ENCODE peak calls at places on chromosomes 16 and 17, in five cellular contexts. N is HEK293T, H is GM12878, A is HepG2, Q is H1. W is an unnamed sample.
A peak's percentile ranks its signal among the peaks of the same experiment; 100 is the strongest.

GRCh38 chr16:66899945-66900688 is 18.6 kb downstream of the CDH16 start:
- DNase-seq in N (peak; percentile 57), H (no peak), A (peak; percentile 72), Q (no peak), W (peak; percentile 58)

GRCh38 chr16:1877089-1877488 is 5.1 kb upstream of the MEIOB start:
- DNase-seq in N (no peak), H (no peak), A (no peak), Q (no peak), W (no peak)

GRCh38 chr17:82372591-82373452 is 1.3 kb downstream of the UTS2R start:
- DNase-seq in N (no peak), H (no peak), A (no peak), Q (no peak), W (no peak)

GRCh38 chr17:17221329-17221728 is 15.2 kb upstream of the PLD6 start:
- DNase-seq in N (no peak), H (no peak), A (no peak), Q (no peak), W (no peak)

GRCh38 chr16:2082171-2082982 is 34.6 kb downstream of the TSC2 start:
- DNase-seq in N (no peak), H (no peak), A (no peak), Q (no peak), W (no peak)

GRCh38 chr17:81282876-81283275 is 12.2 kb downstream of the SLC38A10 start:
- DNase-seq in N (no peak), H (no peak), A (no peak), Q (no peak), W (no peak)

GRCh38 chr17:48644159-48644558 is 18.0 kb upstream of the HOXB9 start:
- DNase-seq in N (no peak), H (no peak), A (no peak), Q (no peak), W (no peak)

GRCh38 chr16:1998852-1999801 is 9.4 kb downstream of the SYNGR3 start:
- DNase-seq in N (no peak), H (no peak), A (no peak), Q (no peak), W (no peak)

GRCh38 chr17:75008373-75008772 is 4.1 kb upstream of the MRPL58 start:
- DNase-seq in N (no peak), H (no peak), A (no peak), Q (no peak), W (no peak)

GRCh38 chr17:17313350-17313991 is 10.3 kb downstream of the NT5M start:
- DNase-seq in N (no peak), H (no peak), A (peak; percentile 67), Q (peak; percentile 58), W (no peak)

GRCh38 chr17:11898526-11899235 is 98.6 kb downstream of the ZNF18 start:
- DNase-seq in N (no peak), H (no peak), A (no peak), Q (no peak), W (no peak)

GRCh38 chr17:82889496-82890338 is 49.9 kb upstream of the ZNF750 start:
- DNase-seq in N (no peak), H (no peak), A (peak; percentile 92), Q (no peak), W (no peak)

GRCh38 chr17:34024303-34025178 is 230.5 kb upstream of the CCL2 start:
- DNase-seq in N (no peak), H (no peak), A (no peak), Q (no peak), W (peak; percentile 20)

GRCh38 chr16:2895813-2896212 is 12.8 kb downstream of the FLYWCH2 start:
- DNase-seq in N (no peak), H (no peak), A (peak; percentile 16), Q (no peak), W (no peak)

GRCh38 chr17:50298018-50298417 is 23.8 kb downstream of the TMEM92 start:
- DNase-seq in N (no peak), H (no peak), A (no peak), Q (no peak), W (no peak)

GRCh38 chr16:50311134-50311528 is 44.8 kb downstream of the ADCY7 start:
- DNase-seq in N (no peak), H (no peak), A (no peak), Q (no peak), W (no peak)

GRCh38 chr17:75779987-75780889 is 4.4 kb upstream of the UNK start:
- DNase-seq in N (no peak), H (no peak), A (no peak), Q (no peak), W (no peak)

GRCh38 chr17:49715717-49716279 is 8.0 kb upstream of the SLC35B1 start:
- DNase-seq in N (no peak), H (no peak), A (no peak), Q (no peak), W (no peak)

GRCh38 chr16:64808474-64808873 is 313.4 kb downstream of the CDH11 start:
- DNase-seq in N (no peak), H (no peak), A (no peak), Q (no peak), W (no peak)

GRCh38 chr17:78664476-78665384 is 87.5 kb upstream of the DNAH17 start:
- DNase-seq in N (no peak), H (no peak), A (peak; percentile 71), Q (no peak), W (no peak)

GRCh38 chr17:3659541-3660111 is 8.8 kb downstream of the TAX1BP3 start:
- DNase-seq in N (no peak), H (no peak), A (no peak), Q (no peak), W (no peak)

GRCh38 chr17:68738044-68738443 is 136.9 kb upstream of the FAM20A start:
- DNase-seq in N (no peak), H (no peak), A (no peak), Q (no peak), W (no peak)

GRCh38 chr16:66660422-66661209 is 35.9 kb downstream of the CMTM4 start:
- DNase-seq in N (peak; percentile 67), H (no peak), A (peak; percentile 84), Q (no peak), W (no peak)

GRCh38 chr17:43074869-43075268 is 49.8 kb downstream of the RND2 start:
- DNase-seq in N (no peak), H (no peak), A (no peak), Q (no peak), W (no peak)

GRCh38 chr16:27369806-27370205 is 32.2 kb upstream of the IL21R start:
- DNase-seq in N (no peak), H (no peak), A (peak; percentile 43), Q (no peak), W (no peak)

DNA sequence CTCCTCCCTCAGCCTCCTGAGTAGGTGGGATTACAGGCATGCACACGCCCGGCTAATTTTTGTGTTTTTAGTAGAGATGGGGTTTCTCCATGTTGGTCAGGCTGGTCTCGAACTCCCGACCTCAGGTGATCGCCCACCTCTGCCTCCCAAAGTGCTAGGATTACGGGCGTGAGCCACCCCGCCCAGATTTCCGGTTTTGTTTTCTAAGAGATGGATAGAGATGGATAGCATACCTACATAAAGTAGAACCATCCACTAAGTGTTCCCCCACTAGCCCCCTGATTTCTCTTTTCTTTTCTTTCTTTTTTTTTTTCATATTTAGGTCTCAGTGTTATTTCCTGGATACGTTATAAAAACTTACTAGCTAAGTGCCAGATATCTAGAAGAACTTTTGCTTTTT is 2.0 kb downstream of the WSB1 start:
- DNase-seq in N (no peak), H (no peak), A (no peak), Q (no peak), W (no peak)
- TF ChIP-seq SUZ12 in N (no peak), H (no peak), A (no peak), Q (no peak), W (no peak)

GRCh38 chr17:66347661-66348604 is 45.5 kb downstream of the PRKCA start:
- DNase-seq in N (no peak), H (no peak), A (peak; percentile 57), Q (no peak), W (no peak)

GRCh38 chr17:66348605-66349165 is 46.3 kb downstream of the PRKCA start:
- DNase-seq in N (peak; percentile 63), H (no peak), A (peak; percentile 68), Q (no peak), W (no peak)

GRCh38 chr17:66351053-66351452 is 48.6 kb downstream of the PRKCA start:
- DNase-seq in N (no peak), H (no peak), A (no peak), Q (no peak), W (no peak)

GRCh38 chr17:66351701-66352100 is 49.3 kb downstream of the PRKCA start:
- DNase-seq in N (no peak), H (no peak), A (no peak), Q (no peak), W (no peak)

DNA sequence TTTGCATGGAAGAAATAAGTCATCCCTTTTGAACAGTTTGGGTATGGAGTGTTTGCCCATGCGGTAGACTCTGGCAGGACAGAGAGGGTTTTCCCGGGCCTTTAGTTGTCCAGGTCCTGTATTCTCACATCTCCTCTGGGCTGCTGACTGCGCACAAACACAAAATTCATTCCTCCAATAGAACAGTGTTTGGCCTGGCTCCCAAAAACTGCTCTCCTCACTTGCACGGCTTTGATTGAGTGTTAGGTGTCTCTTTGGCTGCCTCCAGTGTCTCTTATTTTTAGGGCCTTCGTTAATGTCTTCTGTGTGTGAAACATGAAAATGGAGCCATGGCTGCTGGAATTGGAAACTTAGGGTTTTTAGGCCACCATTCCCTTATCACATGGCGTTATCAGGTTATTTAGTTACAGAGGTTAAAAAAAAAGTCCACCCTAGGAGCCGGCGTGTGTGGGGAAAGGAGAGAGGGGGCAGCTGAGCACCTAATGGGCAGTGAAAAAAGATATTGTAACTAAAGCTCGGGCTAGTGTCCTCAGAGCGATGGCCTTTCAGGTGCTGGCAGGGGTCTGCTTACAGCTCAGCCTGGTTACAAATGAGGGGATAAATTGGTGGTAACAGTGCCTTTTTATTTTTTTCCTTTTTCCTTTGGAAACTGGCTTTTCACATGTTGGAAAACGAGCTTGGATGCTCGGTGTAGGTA is 47.3 kb downstream of the PRKCA start:
- DNase-seq in N (no peak), H (no peak), A (no peak), Q (no peak), W (no peak)
- TF ChIP-seq SUZ12 in N (no peak), H (no peak), A (no peak), Q (no peak), W (no peak)

GRCh38 chr16:15552507-15552906 is 90.4 kb downstream of the MARF1 start:
- DNase-seq in N (no peak), H (no peak), A (no peak), Q (no peak), W (no peak)
- TF ChIP-seq SUZ12 in N (no peak), H (no peak), A (no peak), Q (no peak), W (no peak)

DNA sequence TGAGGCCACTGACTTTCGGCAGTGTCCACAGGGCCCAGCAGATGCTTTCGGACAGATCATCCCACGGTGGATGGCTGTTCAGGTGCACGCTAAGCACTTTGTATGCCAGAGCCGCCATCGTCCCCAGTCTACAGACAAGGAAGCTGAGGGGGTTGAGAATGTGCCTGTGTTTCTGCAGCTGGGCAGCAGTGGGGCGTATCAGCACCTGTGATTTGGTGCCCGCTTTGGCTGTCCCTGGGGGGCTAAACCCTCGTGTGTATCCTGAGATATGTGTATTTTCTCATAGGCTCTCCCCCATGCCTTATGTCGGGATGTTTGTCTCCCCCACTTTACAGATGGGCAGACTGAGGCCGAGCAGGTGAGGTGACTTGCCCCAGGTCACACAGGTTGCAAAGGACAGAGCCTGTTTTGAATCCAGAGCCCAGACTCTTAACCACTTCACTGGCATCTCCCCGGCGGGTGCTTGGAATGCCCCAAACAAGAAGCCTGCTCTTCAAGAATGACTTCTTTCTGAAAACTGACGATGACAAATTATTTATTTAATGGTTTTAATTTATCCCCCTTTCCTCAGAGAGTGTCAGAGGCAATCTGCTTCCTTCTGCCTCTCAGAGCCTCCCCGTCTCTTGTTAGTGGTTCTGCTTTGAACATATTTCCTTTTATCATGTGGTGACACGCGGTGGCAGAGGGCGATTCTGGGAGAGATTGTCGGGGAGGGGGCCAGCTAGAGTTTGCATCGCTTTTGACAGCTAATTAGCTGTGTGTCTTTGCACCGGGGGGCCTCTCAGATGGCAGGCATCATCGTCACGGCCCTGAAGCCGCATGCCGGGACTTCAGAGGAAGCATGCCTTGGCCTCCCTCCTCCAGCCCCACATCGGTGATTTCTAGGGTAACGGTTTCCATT is 149.6 kb upstream of the CIBAR2 start:
- DNase-seq in N (no peak), H (no peak), A (no peak), Q (no peak), W (no peak)
- TF ChIP-seq SUZ12 in N (no peak), H (no peak), A (no peak), Q (no peak), W (no peak)

W was measured in NT2/D1.